ENCODE peak calls at places on chromosome 22, in nine cellular contexts. One of them, this sample, is unnamed. For H3K27me3, the result is how much of the 10 kb centered on the place peaks cover.

GRCh38 chr22:32353840-32354239 is 3.8 kb upstream of the RFPL3 start:
- DNase-seq in spleen: no peak
- DNase-seq in colonic mucosa: no peak
- DNase-seq in heart right ventricle: no peak
- DNase-seq in lung: no peak
- DNase-seq in osteoblast: no peak
- DNase-seq in neural progenitor cell: no peak
- DNase-seq in suprapubic skin: no peak
- DNase-seq in thoracic aorta: no peak
- DNase-seq in this sample: no peak

GRCh38 chr22:19105867-19106802 is 16.1 kb downstream of the DGCR2 start:
- DNase-seq in spleen: no peak
- DNase-seq in osteoblast: no peak
- DNase-seq in neural progenitor cell: peak
- DNase-seq in colonic mucosa: no peak
- DNase-seq in lung: no peak
- DNase-seq in heart right ventricle: no peak
- DNase-seq in suprapubic skin: no peak
- DNase-seq in thoracic aorta: no peak
- DNase-seq in this sample: no peak

GRCh38 chr22:20020533-20021195 is at the start of gene TANGO2:
- DNase-seq in lung: peak
- DNase-seq in osteoblast: peak
- DNase-seq in neural progenitor cell: peak
- DNase-seq in thoracic aorta: peak
- DNase-seq in colonic mucosa: peak
- DNase-seq in spleen: peak
- DNase-seq in heart right ventricle: peak
- DNase-seq in suprapubic skin: peak
- DNase-seq in this sample: peak

GRCh38 chr22:46463435-46464227 is 73.8 kb downstream of the CELSR1 start:
- DNase-seq in suprapubic skin: no peak
- DNase-seq in colonic mucosa: no peak
- DNase-seq in heart right ventricle: no peak
- DNase-seq in lung: no peak
- DNase-seq in neural progenitor cell: no peak
- DNase-seq in spleen: no peak
- DNase-seq in osteoblast: no peak
- DNase-seq in thoracic aorta: no peak
- DNase-seq in this sample: no peak

GRCh38 chr22:46626356-46626755 is 6.2 kb downstream of the GRAMD4 start:
- DNase-seq in colonic mucosa: no peak
- DNase-seq in spleen: no peak
- DNase-seq in neural progenitor cell: no peak
- DNase-seq in suprapubic skin: no peak
- DNase-seq in osteoblast: no peak
- DNase-seq in lung: no peak
- DNase-seq in thoracic aorta: no peak
- DNase-seq in heart right ventricle: no peak
- DNase-seq in this sample: no peak

GRCh38 chr22:25837288-25837900 is 95.4 kb downstream of the MYO18B start:
- DNase-seq in spleen: no peak
- DNase-seq in suprapubic skin: no peak
- DNase-seq in neural progenitor cell: no peak
- DNase-seq in lung: no peak
- DNase-seq in osteoblast: no peak
- DNase-seq in colonic mucosa: no peak
- DNase-seq in heart right ventricle: no peak
- DNase-seq in thoracic aorta: no peak
- DNase-seq in this sample: peak

GRCh38 chr22:40954095-40954494 is 2.9 kb downstream of the RBX1 start:
- DNase-seq in suprapubic skin: no peak
- DNase-seq in thoracic aorta: no peak
- DNase-seq in neural progenitor cell: no peak
- DNase-seq in lung: no peak
- DNase-seq in heart right ventricle: no peak
- DNase-seq in colonic mucosa: no peak
- DNase-seq in spleen: no peak
- DNase-seq in osteoblast: no peak
- DNase-seq in this sample: no peak

GRCh38 chr22:35977136-35977535 is 51.5 kb downstream of the RBFOX2 start:
- DNase-seq in lung: no peak
- DNase-seq in heart right ventricle: no peak
- DNase-seq in neural progenitor cell: no peak
- DNase-seq in osteoblast: no peak
- DNase-seq in spleen: no peak
- DNase-seq in suprapubic skin: no peak
- DNase-seq in colonic mucosa: no peak
- DNase-seq in thoracic aorta: no peak
- DNase-seq in this sample: no peak

GRCh38 chr22:24516301-24516737 is 21.2 kb downstream of the UPB1 start:
- DNase-seq in osteoblast: peak
- DNase-seq in neural progenitor cell: no peak
- DNase-seq in heart right ventricle: no peak
- DNase-seq in spleen: no peak
- DNase-seq in suprapubic skin: no peak
- DNase-seq in thoracic aorta: no peak
- DNase-seq in lung: no peak
- DNase-seq in colonic mucosa: no peak
- DNase-seq in this sample: no peak

GRCh38 chr22:22154068-22154467 is 90.5 kb upstream of the VPREB1 start:
- DNase-seq in colonic mucosa: no peak
- DNase-seq in suprapubic skin: no peak
- DNase-seq in lung: no peak
- DNase-seq in spleen: no peak
- DNase-seq in osteoblast: no peak
- DNase-seq in thoracic aorta: no peak
- DNase-seq in neural progenitor cell: no peak
- DNase-seq in heart right ventricle: no peak
- DNase-seq in this sample: no peak

GRCh38 chr22:40703174-40703573 is 23.9 kb downstream of the MCHR1 start:
- DNase-seq in suprapubic skin: no peak
- DNase-seq in colonic mucosa: no peak
- DNase-seq in thoracic aorta: no peak
- DNase-seq in spleen: no peak
- DNase-seq in neural progenitor cell: no peak
- DNase-seq in heart right ventricle: no peak
- DNase-seq in osteoblast: no peak
- DNase-seq in lung: no peak
- DNase-seq in this sample: no peak

GRCh38 chr22:46592390-46592872 is 27.8 kb upstream of the GRAMD4 start:
- DNase-seq in heart right ventricle: peak
- DNase-seq in spleen: peak
- DNase-seq in neural progenitor cell: peak
- DNase-seq in suprapubic skin: no peak
- DNase-seq in lung: no peak
- DNase-seq in thoracic aorta: no peak
- DNase-seq in osteoblast: peak
- DNase-seq in colonic mucosa: no peak
- DNase-seq in this sample: no peak

GRCh38 chr22:21013742-21014201 is 1.2 kb upstream of the P2RX6 start:
- DNase-seq in thoracic aorta: no peak
- DNase-seq in suprapubic skin: no peak
- DNase-seq in osteoblast: peak
- DNase-seq in colonic mucosa: no peak
- DNase-seq in spleen: no peak
- DNase-seq in heart right ventricle: no peak
- DNase-seq in lung: no peak
- DNase-seq in neural progenitor cell: no peak
- DNase-seq in this sample: no peak

GRCh38 chr22:20777420-20778177 is 3.7 kb downstream of the SERPIND1 start:
- DNase-seq in spleen: no peak
- DNase-seq in thoracic aorta: no peak
- DNase-seq in neural progenitor cell: no peak
- DNase-seq in lung: no peak
- DNase-seq in heart right ventricle: no peak
- DNase-seq in suprapubic skin: no peak
- DNase-seq in colonic mucosa: peak
- DNase-seq in osteoblast: no peak
- DNase-seq in this sample: peak

DNA sequence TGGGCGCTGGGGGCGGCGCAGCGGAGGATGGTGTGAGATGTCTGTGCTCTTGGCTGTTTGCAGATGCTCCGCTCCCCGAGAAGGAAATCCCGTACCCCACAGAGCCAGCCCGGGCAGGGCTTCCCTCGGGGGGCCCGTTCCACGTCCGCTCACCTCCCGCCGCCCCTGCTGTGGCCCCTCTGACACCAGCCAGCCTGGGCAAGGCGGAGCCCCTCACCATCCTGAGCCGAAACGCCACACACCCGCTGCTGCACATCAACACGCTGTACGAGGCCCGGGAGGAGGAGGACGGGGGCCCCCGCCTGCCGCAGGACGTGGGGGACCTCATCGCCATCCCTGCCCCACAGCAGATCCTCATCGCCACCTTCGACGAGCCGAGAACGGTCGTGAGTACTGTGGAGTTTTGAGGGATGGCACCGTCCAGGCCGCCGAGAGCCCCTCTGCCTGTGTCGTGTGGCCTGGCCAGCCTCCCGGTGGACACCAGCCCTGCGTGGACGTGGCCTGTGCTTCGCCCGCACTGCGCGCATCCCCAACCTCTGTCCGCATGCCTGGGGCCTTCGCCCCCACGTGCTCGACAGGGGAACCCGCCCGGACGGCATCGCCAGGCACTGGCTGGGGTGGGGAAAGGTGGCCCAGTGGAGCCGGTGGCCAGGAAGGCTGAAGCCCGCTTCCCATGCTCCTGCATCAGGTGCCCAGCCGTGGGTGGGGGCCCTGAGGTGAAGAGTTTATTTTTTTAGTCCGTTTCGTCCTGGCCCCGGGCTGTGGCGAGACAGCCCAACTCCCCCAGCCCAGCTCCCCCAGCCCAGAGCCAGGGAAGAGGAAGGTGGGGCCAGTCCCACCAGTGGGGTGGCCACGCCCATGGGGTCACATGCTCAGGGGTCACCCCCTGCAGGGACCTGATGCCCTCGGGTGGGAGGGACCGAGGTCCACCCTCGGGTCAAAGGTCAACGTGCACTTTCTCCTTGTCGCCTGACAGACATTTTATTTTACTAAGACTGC is 6.5 kb upstream of the TRABD start:
- DNase-seq in osteoblast: peak
- DNase-seq in lung: no peak
- DNase-seq in heart right ventricle: no peak
- DNase-seq in suprapubic skin: no peak
- DNase-seq in spleen: peak
- DNase-seq in colonic mucosa: no peak
- DNase-seq in thoracic aorta: no peak
- DNase-seq in neural progenitor cell: no peak
- DNase-seq in this sample: no peak
- H3K4me3 ChIP-seq in osteoblast: no peak
- H3K4me3 ChIP-seq in lung: no peak
- H3K4me3 ChIP-seq in heart right ventricle: no peak
- H3K4me3 ChIP-seq in suprapubic skin: no peak
- H3K4me3 ChIP-seq in spleen: no peak
- H3K4me3 ChIP-seq in colonic mucosa: no peak
- H3K4me3 ChIP-seq in thoracic aorta: no peak
- H3K4me3 ChIP-seq in neural progenitor cell: no peak
- H3K4me3 ChIP-seq in this sample: no peak

GRCh38 chr22:30248484-30248883 is 1.9 kb upstream of the LIF start:
- DNase-seq in heart right ventricle: no peak
- DNase-seq in spleen: no peak
- DNase-seq in neural progenitor cell: no peak
- DNase-seq in thoracic aorta: no peak
- DNase-seq in colonic mucosa: no peak
- DNase-seq in suprapubic skin: no peak
- DNase-seq in osteoblast: no peak
- DNase-seq in lung: no peak
- DNase-seq in this sample: no peak
- H3K27me3 ChIP-seq in heart right ventricle: half or more
- H3K27me3 ChIP-seq in spleen: under half
- H3K27me3 ChIP-seq in neural progenitor cell: under half
- H3K27me3 ChIP-seq in thoracic aorta: under half
- H3K27me3 ChIP-seq in colonic mucosa: under half
- H3K27me3 ChIP-seq in suprapubic skin: under half
- H3K27me3 ChIP-seq in osteoblast: under half
- H3K27me3 ChIP-seq in lung: under half
- H3K27me3 ChIP-seq in this sample: under half

GRCh38 chr22:34493471-34493870 is 572.5 kb upstream of the ISX start:
- DNase-seq in spleen: no peak
- DNase-seq in colonic mucosa: no peak
- DNase-seq in osteoblast: no peak
- DNase-seq in lung: no peak
- DNase-seq in neural progenitor cell: no peak
- DNase-seq in heart right ventricle: no peak
- DNase-seq in thoracic aorta: no peak
- DNase-seq in suprapubic skin: no peak
- DNase-seq in this sample: no peak

GRCh38 chr22:34489861-34490260 is 569.6 kb upstream of the LARGE1 start:
- DNase-seq in colonic mucosa: no peak
- DNase-seq in spleen: no peak
- DNase-seq in neural progenitor cell: no peak
- DNase-seq in heart right ventricle: no peak
- DNase-seq in thoracic aorta: no peak
- DNase-seq in lung: no peak
- DNase-seq in osteoblast: no peak
- DNase-seq in suprapubic skin: no peak
- DNase-seq in this sample: no peak

DNA sequence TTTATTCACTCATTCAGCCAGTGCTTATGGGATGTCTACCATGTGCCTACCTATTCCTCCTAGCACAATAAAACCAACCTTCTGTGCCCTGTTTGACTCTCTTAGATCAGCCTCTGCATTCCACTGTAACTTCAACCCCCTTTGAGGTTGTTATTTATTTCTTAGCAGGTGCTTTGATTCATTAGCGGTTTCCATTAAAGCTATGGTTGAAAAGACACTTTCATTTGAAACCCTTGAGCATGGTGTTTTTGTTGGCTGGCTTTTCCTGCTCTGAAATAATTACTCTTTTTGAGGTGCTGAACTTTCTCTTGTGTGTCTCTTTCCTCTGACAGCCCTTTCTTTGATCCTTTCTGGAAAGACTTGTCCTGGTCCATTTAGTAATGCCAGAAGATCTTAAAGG is 570.6 kb upstream of the LARGE1 start:
- DNase-seq in colonic mucosa: no peak
- DNase-seq in lung: no peak
- DNase-seq in osteoblast: no peak
- DNase-seq in suprapubic skin: no peak
- DNase-seq in heart right ventricle: no peak
- DNase-seq in neural progenitor cell: no peak
- DNase-seq in spleen: no peak
- DNase-seq in thoracic aorta: no peak
- DNase-seq in this sample: no peak
- TF ChIP-seq CTCF in colonic mucosa: no peak
- TF ChIP-seq CTCF in lung: no peak
- TF ChIP-seq CTCF in osteoblast: no peak
- TF ChIP-seq CTCF in suprapubic skin: no peak
- TF ChIP-seq CTCF in heart right ventricle: no peak
- TF ChIP-seq CTCF in neural progenitor cell: no peak
- TF ChIP-seq CTCF in spleen: no peak
- TF ChIP-seq CTCF in thoracic aorta: no peak
- TF ChIP-seq CTCF in this sample: no peak

DNA sequence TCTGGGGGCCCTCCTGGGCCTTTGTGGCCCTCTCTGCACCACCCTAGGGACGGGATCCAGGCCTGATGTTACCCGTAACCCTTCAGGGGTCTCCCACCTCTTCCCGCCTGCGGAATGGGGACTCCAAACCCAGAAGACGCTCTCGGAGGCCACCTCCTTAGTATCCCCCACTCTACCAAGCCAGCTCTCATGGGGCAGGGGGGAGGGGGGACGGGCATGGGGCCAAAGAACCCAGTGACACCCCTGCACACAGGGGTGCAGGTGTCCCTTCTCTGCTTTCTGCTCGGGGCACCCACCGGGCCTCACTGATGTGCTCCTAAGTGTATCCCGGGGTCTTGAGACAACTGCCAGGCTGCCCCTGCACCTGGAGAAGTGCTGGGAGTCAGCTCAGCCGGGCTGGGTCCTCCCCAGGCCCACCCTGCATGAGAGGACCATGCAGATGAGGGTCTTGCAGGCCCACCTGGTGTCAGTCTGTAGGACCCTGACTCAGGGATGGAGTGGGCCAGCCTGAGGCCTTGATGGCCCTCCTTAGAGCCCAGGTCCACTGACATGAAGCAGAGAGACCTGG is 176.9 kb downstream of the IGLL1 start:
- DNase-seq in heart right ventricle: no peak
- DNase-seq in neural progenitor cell: no peak
- DNase-seq in suprapubic skin: peak
- DNase-seq in spleen: peak
- DNase-seq in lung: no peak
- DNase-seq in colonic mucosa: no peak
- DNase-seq in thoracic aorta: no peak
- DNase-seq in osteoblast: peak
- DNase-seq in this sample: no peak
- H3K4me3 ChIP-seq in heart right ventricle: no peak
- H3K4me3 ChIP-seq in neural progenitor cell: peak
- H3K4me3 ChIP-seq in suprapubic skin: peak
- H3K4me3 ChIP-seq in spleen: no peak
- H3K4me3 ChIP-seq in lung: no peak
- H3K4me3 ChIP-seq in colonic mucosa: peak
- H3K4me3 ChIP-seq in thoracic aorta: no peak
- H3K4me3 ChIP-seq in osteoblast: no peak
- H3K4me3 ChIP-seq in this sample: no peak